ENCODE peak calls at places on chromosomes 12 and 14, in seven cellular contexts. Z is T-helper 9 cell, K is lower lobe of right lung, C is lower leg skin, H is EL, D is lung, N is GM18507. J is an unnamed sample.

GRCh38 chr12:69313209-69313608 is 35.0 kb upstream of the LYZ start:
- DNase-seq in K (no peak), H (no peak), C (no peak), D (no peak), Z (no peak), N (no peak), J (no peak)

GRCh38 chr14:50520947-50521815 is 11.2 kb downstream of the MAP4K5 start:
- DNase-seq in H (peak), K (no peak), N (no peak), D (no peak), C (peak), Z (no peak), J (peak)

GRCh38 chr12:45969084-45969483 is 21.3 kb downstream of the SCAF11 start:
- DNase-seq in D (no peak), K (no peak), Z (no peak), C (no peak), H (peak), N (no peak), J (no peak)

GRCh38 chr12:101238806-101239329 is 28.8 kb upstream of the SLC5A8 start:
- DNase-seq in H (no peak), D (no peak), C (no peak), K (no peak), N (no peak), Z (no peak), J (no peak)

GRCh38 chr14:71488703-71489141 is 443.5 kb upstream of the RGS6 start:
- DNase-seq in N (no peak), C (no peak), D (no peak), Z (no peak), H (no peak), K (no peak), J (no peak)

GRCh38 chr14:92627707-92628215 is 114.2 kb downstream of the RIN3 start:
- DNase-seq in Z (no peak), D (no peak), C (no peak), H (no peak), N (no peak), K (no peak), J (no peak)

GRCh38 chr14:68391292-68392014 is 401.4 kb downstream of the ZFP36L1 start:
- DNase-seq in H (peak), K (no peak), N (no peak), Z (no peak), D (no peak), C (no peak), J (no peak)

GRCh38 chr12:101962486-101962885 is 85.1 kb downstream of the DRAM1 start:
- DNase-seq in N (no peak), C (no peak), H (no peak), D (peak), K (no peak), Z (no peak), J (no peak)

GRCh38 chr14:88380405-88380804 is 5.1 kb upstream of the SPATA7 start:
- DNase-seq in C (no peak), D (no peak), Z (no peak), K (no peak), H (peak), N (no peak), J (no peak)

GRCh38 chr14:101478796-101479410 is 82.4 kb upstream of the DIO3 start:
- DNase-seq in K (peak), C (no peak), D (no peak), H (no peak), N (no peak), Z (no peak), J (no peak)

GRCh38 chr12:25501565-25501964 is 51.5 kb downstream of the LMNTD1 start:
- DNase-seq in Z (no peak), D (no peak), K (no peak), N (no peak), H (peak), C (no peak), J (no peak)